ENCODE peak calls at places on chromosomes 11 and 22, in eight cellular contexts. C, E, I, R, O, J, Z and L are unnamed samples.

GRCh38 chr22:21966643-21967516 is 14.2 kb upstream of the PPM1F start:
- DNase-seq in C (no peak), E (no peak), O (no peak), Z (no peak), J (no peak), I (no peak), R (no peak), L (no peak)

GRCh38 chr11:32830413-32830738 is 649 bp downstream of the PRRG4 start:
- DNase-seq in C (no peak), Z (no peak), J (peak), E (no peak), O (no peak), R (peak), I (no peak), L (peak)

GRCh38 chr22:44047891-44048301 is 23.8 kb downstream of the PARVB start:
- DNase-seq in Z (peak), O (no peak), R (no peak), C (no peak), I (no peak), J (no peak), E (no peak), L (no peak)

GRCh38 chr11:109654091-109654490 is 232.1 kb downstream of the C11orf87 start:
- DNase-seq in J (no peak), O (no peak), R (no peak), I (no peak), C (no peak), Z (no peak), E (no peak), L (no peak)

GRCh38 chr11:65583589-65583988 is 7.7 kb downstream of the EHBP1L1 start:
- DNase-seq in C (no peak), Z (no peak), I (no peak), J (no peak), O (no peak), R (no peak), E (no peak), L (no peak)

GRCh38 chr11:8713760-8714159 is 31.2 kb downstream of the RPL27A start:
- DNase-seq in R (no peak), E (no peak), O (no peak), J (no peak), Z (no peak), I (no peak), C (no peak), L (no peak)

GRCh38 chr22:50470491-50470890 is 4.3 kb downstream of the SBF1 start:
- DNase-seq in Z (no peak), C (no peak), R (no peak), J (no peak), I (no peak), O (no peak), E (no peak), L (no peak)

GRCh38 chr11:7572001-7572712 is 58.4 kb downstream of the PPFIBP2 start:
- DNase-seq in C (no peak), Z (no peak), I (no peak), J (no peak), O (peak), E (no peak), R (peak), L (peak)

GRCh38 chr11:199004-199581 is 6.2 kb downstream of the SCGB1C1 start:
- DNase-seq in J (peak), R (peak), O (peak), C (no peak), I (no peak), E (peak), Z (no peak), L (no peak)

GRCh38 chr11:3382613-3383275 is 3.8 kb upstream of the ZNF195 start:
- DNase-seq in Z (no peak), I (no peak), E (no peak), R (no peak), O (no peak), J (no peak), C (no peak), L (no peak)

GRCh38 chr22:37782340-37783168 is 25.2 kb upstream of the GCAT start:
- DNase-seq in I (no peak), O (peak), R (no peak), Z (peak), E (no peak), C (no peak), J (no peak), L (no peak)

GRCh38 chr11:124297921-124298320 is 15.8 kb downstream of the OR8D1 start:
- DNase-seq in I (no peak), C (no peak), Z (peak), E (no peak), O (no peak), J (no peak), R (no peak), L (no peak)

GRCh38 chr22:35465109-35465701 is 65.3 kb downstream of the MCM5 start:
- DNase-seq in J (no peak), E (peak), I (no peak), C (no peak), Z (no peak), R (no peak), O (no peak), L (no peak)

GRCh38 chr11:68757711-68758110 is 6.4 kb upstream of the TESMIN start:
- DNase-seq in C (no peak), E (no peak), O (no peak), J (no peak), I (no peak), R (no peak), Z (no peak), L (no peak)

GRCh38 chr11:33310720-33311500 is 53.7 kb downstream of the HIPK3 start:
- DNase-seq in I (no peak), R (no peak), Z (no peak), J (no peak), O (no peak), E (no peak), C (no peak), L (peak)

GRCh38 chr11:119389611-119390254 is 8.2 kb upstream of the USP2 start:
- DNase-seq in R (no peak), C (no peak), Z (no peak), O (no peak), E (no peak), J (no peak), I (no peak), L (peak)

GRCh38 chr22:49672013-49672516 is 155.6 kb downstream of the BRD1 start:
- DNase-seq in R (peak), I (no peak), Z (no peak), J (no peak), O (no peak), E (no peak), C (no peak), L (no peak)

GRCh38 chr11:47533690-47534135 is 19.2 kb downstream of the CELF1 start:
- DNase-seq in O (no peak), E (no peak), C (no peak), I (no peak), R (no peak), Z (peak), J (no peak), L (no peak)

GRCh38 chr11:124961972-124962609 is 8.1 kb downstream of the CCDC15 start:
- DNase-seq in Z (peak), E (no peak), I (peak), J (no peak), R (no peak), C (no peak), O (no peak), L (peak)